ENCODE peak calls at places on chromosomes 1 and 21, in four cellular contexts. H is AG09309, G is H9, C is omental fat pad. E is an unnamed sample.

GRCh38 chr1:168907053-168907452 is 178.0 kb upstream of the DPT start:
- DNase-seq in H (no peak), G (no peak), C (no peak), E (no peak)

GRCh38 chr1:215595231-215595630 is 28.1 kb downstream of the KCTD3 start:
- DNase-seq in H (no peak), G (no peak), C (no peak), E (no peak)

GRCh38 chr1:15869413-15869812 is 21.9 kb downstream of the SPEN start:
- DNase-seq in H (no peak), G (no peak), C (no peak), E (no peak)

GRCh38 chr1:170594227-170594626 is 62.3 kb downstream of the GORAB start:
- DNase-seq in H (no peak), G (no peak), C (no peak), E (no peak)

GRCh38 chr1:203204776-203205175 is 18.3 kb upstream of the CHI3L1 start:
- DNase-seq in H (no peak), G (no peak), C (no peak), E (no peak)

GRCh38 chr1:145846191-145846590 is 761 bp downstream of the NUDT17 start:
- DNase-seq in H (no peak), G (peak), C (no peak), E (peak)

GRCh38 chr1:6475381-6476133 is 9.6 kb upstream of the TNFRSF25 start:
- DNase-seq in H (no peak), G (peak), C (peak), E (peak)

GRCh38 chr1:50959913-50960844 is at the start of gene FAF1:
- DNase-seq in H (peak), G (peak), C (peak), E (peak)

GRCh38 chr1:207858271-207858670 is 52.7 kb downstream of the CD34 start:
- DNase-seq in H (no peak), G (no peak), C (no peak), E (no peak)

GRCh38 chr1:153538315-153538821 is 2.4 kb downstream of the S100A5 start:
- DNase-seq in H (no peak), G (peak), C (no peak), E (peak)

GRCh38 chr1:37544530-37544929 is 9.6 kb downstream of the SNIP1 start:
- DNase-seq in H (no peak), G (no peak), C (no peak), E (no peak)

GRCh38 chr1:109468903-109469302 is 2.6 kb downstream of the SYPL2 start:
- DNase-seq in H (no peak), G (no peak), C (no peak), E (no peak)

GRCh38 chr1:43199093-43199726 is 27.1 kb downstream of the CFAP57 start:
- DNase-seq in H (no peak), G (no peak), C (no peak), E (no peak)

GRCh38 chr1:225824522-225824921 is 14.6 kb downstream of the EPHX1 start:
- DNase-seq in H (no peak), G (no peak), C (no peak), E (no peak)

GRCh38 chr1:155127105-155127671 is 488 bp upstream of the EFNA1 start:
- DNase-seq in H (no peak), G (peak), C (no peak), E (peak)

GRCh38 chr1:182143825-182144661 is 82.5 kb upstream of the ZNF648 start:
- DNase-seq in H (peak), G (no peak), C (peak), E (peak)

GRCh38 chr1:27611450-27611849 is 7.5 kb upstream of the AHDC1 start:
- DNase-seq in H (no peak), G (no peak), C (no peak), E (no peak)

GRCh38 chr1:235876292-235876914 is 9.7 kb upstream of the LYST start:
- DNase-seq in H (no peak), G (no peak), C (no peak), E (no peak)

GRCh38 chr1:246301553-246302250 is 205.4 kb downstream of the SMYD3 start:
- DNase-seq in H (no peak), G (no peak), C (no peak), E (no peak)

GRCh38 chr21:22201142-22201541 is 1202.9 kb downstream of the NCAM2 start:
- DNase-seq in H (no peak), G (no peak), C (no peak), E (no peak)

GRCh38 chr1:215637041-215637573 is 70.0 kb downstream of the KCTD3 start:
- DNase-seq in H (peak), G (no peak), C (no peak), E (no peak)

GRCh38 chr1:179926494-179927205 is 28.0 kb upstream of the CEP350 start:
- DNase-seq in H (peak), G (no peak), C (no peak), E (no peak)

GRCh38 chr21:35024071-35024420 is 25.1 kb downstream of the RUNX1 start:
- DNase-seq in H (no peak), G (no peak), C (no peak), E (no peak)

GRCh38 chr1:156802421-156802820 is 14.2 kb downstream of the SH2D2A start:
- DNase-seq in H (no peak), G (no peak), C (no peak), E (no peak)

GRCh38 chr1:114010433-114011184 is 31.3 kb downstream of the OLFML3 start:
- DNase-seq in H (no peak), G (no peak), C (no peak), E (no peak)

GRCh38 chr21:29293495-29293894 is 5.2 kb upstream of the BACH1 start:
- DNase-seq in H (no peak), G (no peak), C (no peak), E (no peak)

GRCh38 chr1:25616932-25617625 is 488 bp downstream of the MAN1C1 start:
- DNase-seq in H (no peak), G (no peak), C (no peak), E (peak)

GRCh38 chr21:35150562-35151226 is 101.6 kb upstream of the RUNX1 start:
- DNase-seq in H (no peak), G (no peak), C (no peak), E (no peak)

GRCh38 chr1:205319081-205320018 is 2.2 kb downstream of the NUAK2 start:
- DNase-seq in H (peak), G (no peak), C (no peak), E (no peak)

GRCh38 chr1:30524840-30525617 is 198.4 kb downstream of the MATN1 start:
- DNase-seq in H (no peak), G (no peak), C (no peak), E (no peak)

DNA sequence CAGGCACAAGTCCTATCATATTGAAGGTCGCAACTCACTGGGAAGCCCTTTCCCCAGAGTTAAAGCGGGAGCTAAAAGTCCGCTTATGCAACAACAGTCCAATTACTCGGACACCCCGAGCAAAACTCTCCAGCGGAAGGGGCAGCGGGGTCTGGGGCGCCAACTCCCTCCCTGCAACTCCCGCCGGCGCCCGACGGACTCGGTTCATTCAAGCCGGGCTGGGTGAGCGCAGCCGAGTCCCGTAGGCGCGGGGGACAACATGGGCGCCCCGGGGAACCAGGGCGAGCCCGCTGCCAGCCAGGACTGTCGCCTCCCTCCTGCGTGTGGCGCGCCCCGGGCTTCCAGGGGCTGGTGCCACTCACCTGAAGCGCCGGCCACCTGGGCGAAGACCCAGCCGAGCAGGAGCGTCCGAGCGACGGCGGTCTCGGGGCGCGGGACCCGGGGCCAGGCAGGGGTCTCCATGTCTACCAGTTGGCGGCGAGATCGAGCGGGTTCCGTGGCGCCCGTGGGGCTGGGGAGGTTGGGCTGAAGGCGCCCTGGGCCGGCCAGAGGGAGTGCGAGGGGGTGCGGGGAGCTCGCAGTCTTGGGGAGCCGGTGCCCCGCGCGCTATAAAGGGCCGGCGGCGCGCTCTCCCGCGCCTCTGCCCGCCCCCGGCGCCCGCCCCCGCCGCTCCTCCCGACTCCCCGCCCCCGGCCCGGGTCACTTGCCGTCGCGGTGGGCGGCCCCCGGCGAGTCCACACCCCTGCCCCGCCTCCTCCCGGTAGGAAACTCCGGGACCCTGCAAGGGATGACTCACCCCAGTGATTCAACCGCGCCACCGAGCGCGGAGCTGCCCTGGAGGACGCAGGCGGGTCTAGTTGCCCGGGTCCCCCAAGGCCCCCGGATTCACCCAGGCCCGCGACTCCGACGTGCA is at the start of gene F3:
- DNase-seq in H (no peak), G (peak), C (peak), E (peak)
- TF ChIP-seq CTCF in H (peak), G (peak), C (no peak), E (no peak)

GRCh38 chr1:244548558-244549115 is 87.6 kb downstream of the CATSPERE start:
- DNase-seq in H (no peak), G (no peak), C (no peak), E (no peak)
- TF ChIP-seq CTCF in H (no peak), G (peak), C (no peak), E (no peak)

GRCh38 chr1:71033136-71033535 is 14.5 kb downstream of the PTGER3 start:
- DNase-seq in H (no peak), G (no peak), C (no peak), E (no peak)
- TF ChIP-seq CTCF in H (no peak), G (no peak), C (no peak), E (no peak)

DNA sequence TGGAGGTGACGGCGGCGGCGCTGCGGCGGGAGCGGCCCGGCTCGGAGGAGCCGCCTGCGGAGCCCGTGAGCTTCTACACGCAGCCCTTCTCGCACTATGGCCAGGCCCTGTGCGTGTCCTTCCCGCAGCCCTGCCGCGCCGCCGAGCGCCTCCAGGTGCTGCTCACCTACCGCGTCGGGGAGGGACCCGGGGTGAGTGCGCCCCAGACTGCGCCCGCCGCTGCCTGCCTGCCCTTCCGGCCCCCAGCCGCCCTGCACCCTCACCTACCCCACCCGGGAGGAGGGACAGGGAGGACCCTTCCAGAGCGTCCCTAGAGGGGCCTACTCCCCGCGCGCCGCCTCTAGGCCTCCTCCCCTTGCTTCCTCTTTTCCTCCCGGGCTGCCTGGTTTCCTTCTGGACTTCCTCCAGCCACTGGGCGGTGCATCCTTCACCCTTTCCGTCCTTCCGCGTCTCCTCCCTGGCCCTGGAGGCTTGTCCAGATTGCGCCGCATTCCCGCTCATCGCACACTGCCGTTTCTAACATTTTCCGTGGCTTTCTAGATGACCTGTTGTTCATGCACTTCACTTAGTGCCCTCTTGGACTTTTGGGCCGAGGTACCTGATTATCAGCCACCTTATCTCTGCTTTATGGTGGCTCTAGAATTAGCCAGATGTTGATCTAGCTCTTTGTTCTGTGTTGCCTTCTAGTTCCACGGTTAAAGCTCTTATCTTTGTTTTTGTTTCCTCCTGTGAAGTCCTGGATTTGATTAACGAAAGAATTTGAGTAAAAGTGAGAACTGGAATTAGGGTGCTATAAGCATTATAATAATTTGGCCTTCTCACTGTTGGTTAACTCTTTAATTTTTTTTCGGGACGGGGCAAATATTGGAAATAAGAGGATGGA is 716 bp downstream of the RNPEP start:
- DNase-seq in H (no peak), G (peak), C (peak), E (peak)
- TF ChIP-seq CTCF in H (no peak), G (no peak), C (no peak), E (no peak)

GRCh38 chr1:53328490-53329182 is 766 bp upstream of the LRP8 start:
- DNase-seq in H (no peak), G (peak), C (no peak), E (no peak)
- TF ChIP-seq CTCF in H (no peak), G (peak), C (no peak), E (peak)

GRCh38 chr1:163561570-163562295 is 240.0 kb downstream of the NUF2 start:
- DNase-seq in H (no peak), G (peak), C (no peak), E (no peak)
- TF ChIP-seq CTCF in H (peak), G (peak), C (no peak), E (peak)

DNA sequence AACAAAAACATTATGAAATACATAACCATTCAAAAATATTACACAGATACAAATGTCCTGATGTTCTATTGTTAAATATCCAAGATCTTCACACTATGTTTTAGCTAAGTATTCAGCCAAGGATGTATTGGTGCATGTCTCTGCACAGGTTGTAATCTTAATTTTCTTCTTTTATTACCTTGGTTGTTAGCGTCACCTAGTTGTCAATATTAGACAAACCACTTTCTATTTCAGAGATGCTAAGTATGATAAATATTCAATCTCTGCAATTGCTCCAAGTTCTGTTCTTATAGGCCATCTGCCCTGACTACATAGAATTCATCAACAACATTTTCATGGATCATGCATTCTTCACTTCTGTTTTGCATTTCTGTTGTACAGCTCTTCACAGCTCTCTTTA is 380.0 kb downstream of the NUF2 start:
- DNase-seq in H (no peak), G (no peak), C (no peak), E (no peak)
- TF ChIP-seq CTCF in H (no peak), G (peak), C (no peak), E (no peak)

DNA sequence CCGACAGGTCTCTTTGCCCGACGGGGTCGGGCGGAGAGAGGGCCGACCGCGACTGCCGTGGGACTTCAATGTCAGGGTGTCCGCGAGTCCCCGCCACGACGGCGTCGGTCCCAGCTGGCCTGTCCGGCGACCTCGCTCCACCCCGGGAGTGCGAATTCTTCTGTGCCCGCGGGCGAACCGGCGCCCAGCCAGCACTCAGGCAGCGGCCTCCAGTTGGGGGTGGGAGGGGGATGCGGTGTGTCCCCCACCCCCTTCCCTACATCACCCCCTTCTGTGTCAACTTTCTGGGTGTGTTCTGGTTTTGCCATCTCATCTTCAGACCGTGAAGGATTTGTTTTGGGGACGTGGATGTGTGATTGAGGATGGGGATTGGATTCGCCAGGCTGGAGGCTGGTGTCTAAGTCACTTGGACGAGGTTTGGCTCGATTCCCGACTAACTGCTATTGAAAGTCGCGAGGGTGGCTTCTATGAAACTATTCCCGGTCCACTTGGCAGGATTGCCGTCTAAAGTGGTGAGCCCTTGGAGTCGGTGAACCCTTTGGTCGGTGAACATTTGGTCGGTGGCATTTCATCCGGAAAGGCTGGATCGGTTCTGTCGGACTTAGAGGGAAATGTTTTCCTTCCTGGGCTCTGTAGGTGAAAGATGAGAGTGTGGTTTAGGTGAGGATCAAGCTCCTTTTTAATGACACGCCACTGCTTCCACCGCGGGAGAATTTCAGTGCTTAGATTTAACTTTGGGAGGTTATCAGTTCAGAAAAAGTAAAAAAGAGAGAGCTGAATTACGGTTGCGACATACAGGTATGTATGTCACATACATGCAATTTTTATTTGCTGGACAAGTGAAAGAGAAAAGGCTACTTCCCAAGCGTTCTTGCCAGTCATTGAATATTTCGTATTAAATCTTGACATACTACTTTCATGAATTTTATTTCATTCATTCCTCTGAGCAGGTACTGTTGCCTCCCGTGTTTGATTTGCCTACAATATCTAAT is 771 bp downstream of the ABCD3 start:
- DNase-seq in H (no peak), G (peak), C (peak), E (peak)
- TF ChIP-seq CTCF in H (no peak), G (no peak), C (no peak), E (no peak)

DNA sequence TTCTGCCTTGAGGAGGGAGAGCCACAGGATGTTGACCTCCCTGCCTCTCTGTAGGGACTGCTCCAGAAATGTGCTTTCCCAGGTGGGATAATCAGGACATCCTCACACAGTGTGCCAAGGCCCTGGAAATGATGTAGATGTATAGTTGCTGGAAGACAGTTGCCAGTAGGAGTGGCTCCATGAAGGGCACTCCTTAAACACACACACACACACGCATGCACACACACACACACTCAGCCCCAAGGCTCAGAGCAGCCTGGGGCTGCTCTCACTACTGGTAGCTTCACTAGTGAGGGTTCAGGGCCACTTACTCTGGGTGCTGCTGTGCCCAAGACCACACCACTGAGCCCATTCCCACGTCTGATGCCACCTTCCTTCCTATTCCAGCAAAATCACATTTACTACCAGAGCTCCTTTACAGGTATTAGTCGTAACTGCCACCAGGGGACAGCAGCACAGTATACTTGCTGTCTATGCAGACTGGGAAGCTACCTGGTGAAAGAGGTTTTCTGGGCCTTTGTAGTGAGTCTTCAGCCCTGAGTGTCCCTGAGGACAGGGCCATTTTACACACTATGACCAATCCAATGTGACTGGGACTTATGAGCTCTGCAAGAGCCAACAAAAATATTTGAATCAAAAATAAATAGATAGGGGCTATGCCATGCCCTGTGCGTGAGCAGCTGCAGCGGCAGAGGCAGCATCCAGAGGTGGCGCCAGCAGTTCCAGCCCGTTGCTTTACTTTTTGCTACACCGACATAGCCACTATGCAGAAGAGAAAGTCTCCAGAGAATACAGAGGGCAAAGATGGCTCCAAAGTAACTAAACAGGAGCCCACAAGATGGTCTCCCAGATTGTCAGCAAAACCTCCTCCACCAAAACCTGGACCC is 15.0 kb downstream of the CRNN start:
- DNase-seq in H (no peak), G (no peak), C (no peak), E (no peak)
- TF ChIP-seq CTCF in H (peak), G (no peak), C (no peak), E (no peak)

GRCh38 chr1:184326278-184326677 is 60.6 kb upstream of the C1orf21 start:
- DNase-seq in H (no peak), G (no peak), C (no peak), E (no peak)

GRCh38 chr1:184324972-184325371 is 61.9 kb upstream of the C1orf21 start:
- DNase-seq in H (no peak), G (no peak), C (no peak), E (no peak)

DNA sequence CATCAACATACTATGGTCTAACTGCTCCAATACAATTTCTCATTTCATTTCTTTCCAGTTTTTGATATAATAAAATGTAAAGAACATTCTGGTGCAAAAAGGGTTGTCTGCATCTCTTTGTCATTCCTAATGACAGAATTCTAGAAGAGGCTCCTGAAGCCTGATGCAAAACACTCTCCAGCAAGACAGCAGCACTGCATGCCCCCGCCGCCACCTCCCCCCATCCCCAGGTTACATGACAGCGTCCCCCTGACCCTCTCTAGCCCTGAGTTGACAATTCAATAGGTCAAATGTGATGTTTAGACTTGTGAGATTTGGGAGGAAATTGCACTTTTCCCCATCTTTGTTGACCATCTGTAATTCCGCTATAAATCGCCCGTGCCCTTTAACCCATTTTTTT is 64.6 kb upstream of the C1orf21 start:
- DNase-seq in H (no peak), G (no peak), C (no peak), E (no peak)
- TF ChIP-seq CTCF in H (no peak), G (no peak), C (no peak), E (no peak)

E was measured in glutamatergic neuron.